ENCODE peak calls at places on chromosomes 12 and 14, in four cellular contexts. L, U, I and Y are unnamed samples.
A peak's percentile ranks its signal among the peaks of the same experiment; 100 is the strongest.

GRCh38 chr12:75977952-75978671 is 53.5 kb downstream of the PHLDA1 start:
- DNase-seq in L (no peak), U (peak; percentile 17), I (peak; percentile 98), Y (no peak)

GRCh38 chr14:92659765-92660561 is 88.5 kb downstream of the LGMN start:
- DNase-seq in L (no peak), U (no peak), I (no peak), Y (no peak)

GRCh38 chr14:59849371-59850130 is 21.0 kb downstream of the RTN1 start:
- DNase-seq in L (no peak), U (no peak), I (no peak), Y (no peak)

GRCh38 chr12:14873440-14874185 is 12.0 kb downstream of the MGP start:
- DNase-seq in L (no peak), U (no peak), I (no peak), Y (no peak)

GRCh38 chr14:65255583-65256443 is 153.5 kb upstream of the MAX start:
- DNase-seq in L (no peak), U (no peak), I (no peak), Y (no peak)

GRCh38 chr12:6230321-6231110 is 30.3 kb downstream of the CD9 start:
- DNase-seq in L (no peak), U (peak; percentile 34), I (no peak), Y (no peak)

GRCh38 chr12:20463920-20464524 is 95.7 kb downstream of the PDE3A start:
- DNase-seq in L (no peak), U (no peak), I (no peak), Y (no peak)

GRCh38 chr14:22168092-22168955 is 420.7 kb downstream of the DAD1 start:
- DNase-seq in L (no peak), U (no peak), I (no peak), Y (no peak)

GRCh38 chr12:22684526-22685118 is 59.7 kb downstream of the ETNK1 start:
- DNase-seq in L (peak; percentile 55), U (no peak), I (peak; percentile 24), Y (no peak)

GRCh38 chr14:45038865-45039264 is 45.1 kb upstream of the PRPF39 start:
- DNase-seq in L (no peak), U (no peak), I (no peak), Y (no peak)

GRCh38 chr12:3077572-3078081 is 448 bp downstream of the TSPAN9 start:
- DNase-seq in L (no peak), U (no peak), I (no peak), Y (no peak)

GRCh38 chr12:125861299-125862281 is 796.4 kb downstream of the AACS start:
- DNase-seq in L (no peak), U (no peak), I (no peak), Y (no peak)

GRCh38 chr14:31043379-31043778 is 17.2 kb upstream of the STRN3 start:
- DNase-seq in L (no peak), U (no peak), I (no peak), Y (no peak)

GRCh38 chr12:88553941-88554658 is 26.2 kb downstream of the KITLG start:
- DNase-seq in L (no peak), U (no peak), I (peak; percentile 35), Y (peak; percentile 67)

GRCh38 chr12:124929649-124930419 is 15.4 kb upstream of the UBC start:
- DNase-seq in L (no peak), U (no peak), I (no peak), Y (no peak)

GRCh38 chr14:91299483-91300115 is 55.1 kb upstream of the GPR68 start:
- DNase-seq in L (no peak), U (no peak), I (no peak), Y (no peak)

GRCh38 chr14:95146079-95146771 is 11.1 kb downstream of the DICER1 start:
- DNase-seq in L (no peak), U (no peak), I (no peak), Y (no peak)

GRCh38 chr12:46555379-46555778 is 182.8 kb upstream of the SLC38A2 start:
- DNase-seq in L (no peak), U (no peak), I (peak; percentile 42), Y (no peak)

GRCh38 chr12:71804505-71804904 is 35.1 kb upstream of the TBC1D15 start:
- DNase-seq in L (peak; percentile 3), U (no peak), I (no peak), Y (no peak)

GRCh38 chr12:114401346-114402320 is 4.3 kb downstream of the TBX5 start:
- DNase-seq in L (no peak), U (no peak), I (no peak), Y (no peak)

GRCh38 chr14:53938126-53938671 is 18.4 kb downstream of the BMP4 start:
- DNase-seq in L (no peak), U (no peak), I (no peak), Y (no peak)

GRCh38 chr12:121391619-121392324 is 8.1 kb upstream of the RNF34 start:
- DNase-seq in L (no peak), U (no peak), I (no peak), Y (no peak)

GRCh38 chr12:503111-503761 is 43.5 kb downstream of the B4GALNT3 start:
- DNase-seq in L (no peak), U (no peak), I (no peak), Y (no peak)

GRCh38 chr12:66571361-66571760 is 107.5 kb downstream of the GRIP1 start:
- DNase-seq in L (no peak), U (no peak), I (no peak), Y (no peak)

GRCh38 chr12:76519538-76519937 is 40.0 kb downstream of the OSBPL8 start:
- DNase-seq in L (no peak), U (no peak), I (no peak), Y (no peak)

GRCh38 chr14:88551936-88552565 is 2.8 kb downstream of the PTPN21 start:
- DNase-seq in L (no peak), U (no peak), I (no peak), Y (no peak)

GRCh38 chr14:28307506-28307905 is 459.1 kb upstream of the FOXG1 start:
- DNase-seq in L (no peak), U (no peak), I (no peak), Y (no peak)

GRCh38 chr12:120212301-120212700 is 11.4 kb upstream of the RPLP0 start:
- DNase-seq in L (no peak), U (no peak), I (no peak), Y (no peak)

GRCh38 chr14:33842299-33842698 is 108.6 kb downstream of the EGLN3 start:
- DNase-seq in L (no peak), U (no peak), I (no peak), Y (peak; percentile 79)

GRCh38 chr12:70002097-70002911 is 177.3 kb downstream of the MYRFL start:
- DNase-seq in L (no peak), U (no peak), I (no peak), Y (no peak)

GRCh38 chr12:114311966-114312365 is 94.0 kb downstream of the TBX5 start:
- DNase-seq in L (no peak), U (no peak), I (no peak), Y (no peak)

GRCh38 chr12:79406993-79407392 is 283.8 kb downstream of the PAWR start:
- DNase-seq in L (no peak), U (no peak), I (no peak), Y (no peak)

GRCh38 chr12:81329088-81329487 is 251.2 kb downstream of the ACSS3 start:
- DNase-seq in L (peak; percentile 30), U (no peak), I (no peak), Y (peak; percentile 12)